ENCODE peak calls at places on chromosomes 11 and 22, in four cellular contexts. One of them, this sample, is unnamed.

GRCh38 chr11:103055174-103055890 is 36.6 kb downstream of the DCUN1D5 start:
- DNase-seq in heart left ventricle: no peak
- DNase-seq in esophagus squamous epithelium: no peak
- DNase-seq in breast epithelium: no peak
- DNase-seq in this sample: no peak

GRCh38 chr11:131811380-131811779 is 441.0 kb downstream of the NTM start:
- DNase-seq in heart left ventricle: no peak
- DNase-seq in esophagus squamous epithelium: no peak
- DNase-seq in breast epithelium: no peak
- DNase-seq in this sample: no peak

GRCh38 chr11:75667268-75667830 is 1.5 kb downstream of the MAP6 start:
- DNase-seq in heart left ventricle: peak; percentile 33
- DNase-seq in esophagus squamous epithelium: no peak
- DNase-seq in breast epithelium: no peak
- DNase-seq in this sample: peak; percentile 40

GRCh38 chr11:6315811-6316425 is 4.4 kb downstream of the CAVIN3 start:
- DNase-seq in heart left ventricle: peak; percentile 56
- DNase-seq in breast epithelium: peak; percentile 54
- DNase-seq in esophagus squamous epithelium: no peak
- DNase-seq in this sample: peak; percentile 66

GRCh38 chr11:69207165-69207889 is 51.6 kb downstream of the SMIM38 start:
- DNase-seq in esophagus squamous epithelium: no peak
- DNase-seq in heart left ventricle: no peak
- DNase-seq in breast epithelium: peak; percentile 33
- DNase-seq in this sample: peak; percentile 85

GRCh38 chr11:17611049-17611448 is 64.0 kb downstream of the OTOG start:
- DNase-seq in breast epithelium: no peak
- DNase-seq in heart left ventricle: no peak
- DNase-seq in esophagus squamous epithelium: no peak
- DNase-seq in this sample: peak; percentile 50

GRCh38 chr11:94876645-94877445 is 96.5 kb downstream of the CWC15 start:
- DNase-seq in breast epithelium: no peak
- DNase-seq in esophagus squamous epithelium: no peak
- DNase-seq in heart left ventricle: peak; percentile 78
- DNase-seq in this sample: no peak

GRCh38 chr22:45537734-45538181 is 35.1 kb downstream of the FBLN1 start:
- DNase-seq in breast epithelium: peak; percentile 80
- DNase-seq in heart left ventricle: no peak
- DNase-seq in esophagus squamous epithelium: no peak
- DNase-seq in this sample: no peak

GRCh38 chr11:34149786-34150185 is 44.4 kb downstream of the NAT10 start:
- DNase-seq in heart left ventricle: no peak
- DNase-seq in breast epithelium: no peak
- DNase-seq in esophagus squamous epithelium: no peak
- DNase-seq in this sample: no peak

GRCh38 chr11:116225236-116225635 is 547.6 kb downstream of the BUD13 start:
- DNase-seq in breast epithelium: no peak
- DNase-seq in esophagus squamous epithelium: no peak
- DNase-seq in heart left ventricle: no peak
- DNase-seq in this sample: no peak

GRCh38 chr22:48258108-48258705 is 1495.8 kb downstream of the TBC1D22A start:
- DNase-seq in heart left ventricle: no peak
- DNase-seq in breast epithelium: no peak
- DNase-seq in esophagus squamous epithelium: no peak
- DNase-seq in this sample: no peak

GRCh38 chr11:65433657-65434056 is 11.1 kb downstream of the NEAT1 start:
- DNase-seq in esophagus squamous epithelium: no peak
- DNase-seq in breast epithelium: no peak
- DNase-seq in heart left ventricle: peak; percentile 5
- DNase-seq in this sample: no peak

GRCh38 chr11:85310479-85310878 is 316.7 kb downstream of the DLG2 start:
- DNase-seq in heart left ventricle: no peak
- DNase-seq in esophagus squamous epithelium: no peak
- DNase-seq in breast epithelium: no peak
- DNase-seq in this sample: no peak

GRCh38 chr11:57574061-57574460 is 6.6 kb upstream of the UBE2L6 start:
- DNase-seq in esophagus squamous epithelium: no peak
- DNase-seq in breast epithelium: no peak
- DNase-seq in heart left ventricle: no peak
- DNase-seq in this sample: no peak

GRCh38 chr11:123063396-123064267 is 1.7 kb upstream of the HSPA8 start:
- DNase-seq in breast epithelium: no peak
- DNase-seq in heart left ventricle: peak; percentile 37
- DNase-seq in esophagus squamous epithelium: no peak
- DNase-seq in this sample: no peak

GRCh38 chr11:116882386-116882785 is 45.0 kb upstream of the APOA1 start:
- DNase-seq in esophagus squamous epithelium: no peak
- DNase-seq in breast epithelium: no peak
- DNase-seq in heart left ventricle: no peak
- DNase-seq in this sample: no peak

GRCh38 chr11:75450826-75451783 is 18.1 kb upstream of the KLHL35 start:
- DNase-seq in heart left ventricle: no peak
- DNase-seq in breast epithelium: no peak
- DNase-seq in esophagus squamous epithelium: no peak
- DNase-seq in this sample: no peak

GRCh38 chr11:123195182-123196059 is at the start of gene CLMP:
- DNase-seq in heart left ventricle: peak; percentile 49
- DNase-seq in breast epithelium: peak; percentile 61
- DNase-seq in esophagus squamous epithelium: no peak
- DNase-seq in this sample: peak; percentile 81

GRCh38 chr11:66745356-66746235 is 16.6 kb upstream of the SPTBN2 start:
- DNase-seq in breast epithelium: no peak
- DNase-seq in esophagus squamous epithelium: no peak
- DNase-seq in heart left ventricle: no peak
- DNase-seq in this sample: peak; percentile 86

GRCh38 chr22:26416670-26417270 is 12.3 kb upstream of the ASPHD2 start:
- DNase-seq in heart left ventricle: no peak
- DNase-seq in breast epithelium: no peak
- DNase-seq in esophagus squamous epithelium: no peak
- DNase-seq in this sample: no peak

GRCh38 chr11:121687961-121688566 is 235.3 kb upstream of the SORL1-AS1 start:
- DNase-seq in heart left ventricle: no peak
- DNase-seq in breast epithelium: no peak
- DNase-seq in esophagus squamous epithelium: no peak
- DNase-seq in this sample: no peak

GRCh38 chr22:22397292-22397870 is 111.2 kb downstream of the ZNF280B start:
- DNase-seq in esophagus squamous epithelium: no peak
- DNase-seq in heart left ventricle: no peak
- DNase-seq in breast epithelium: peak; percentile 69
- DNase-seq in this sample: no peak

GRCh38 chr22:43136255-43136654 is 6.9 kb downstream of the MCAT start:
- DNase-seq in breast epithelium: no peak
- DNase-seq in esophagus squamous epithelium: no peak
- DNase-seq in heart left ventricle: no peak
- DNase-seq in this sample: peak; percentile 36

GRCh38 chr11:95585071-95585751 is 204.4 kb downstream of the FAM76B start:
- DNase-seq in esophagus squamous epithelium: no peak
- DNase-seq in breast epithelium: no peak
- DNase-seq in heart left ventricle: no peak
- DNase-seq in this sample: no peak

GRCh38 chr11:45847908-45848316 is 637 bp downstream of the CRY2 start:
- DNase-seq in heart left ventricle: peak; percentile 63
- DNase-seq in breast epithelium: no peak
- DNase-seq in esophagus squamous epithelium: no peak
- DNase-seq in this sample: peak; percentile 73

GRCh38 chr11:68816251-68816776 is 25.4 kb downstream of the CPT1A start:
- DNase-seq in esophagus squamous epithelium: no peak
- DNase-seq in heart left ventricle: no peak
- DNase-seq in breast epithelium: no peak
- DNase-seq in this sample: no peak

GRCh38 chr11:8067567-8067928 is 13.5 kb upstream of the TUB start:
- DNase-seq in heart left ventricle: no peak
- DNase-seq in breast epithelium: no peak
- DNase-seq in esophagus squamous epithelium: no peak
- DNase-seq in this sample: no peak

GRCh38 chr11:76765863-76766350 is 17.2 kb upstream of the TSKU start:
- DNase-seq in esophagus squamous epithelium: no peak
- DNase-seq in breast epithelium: no peak
- DNase-seq in heart left ventricle: no peak
- DNase-seq in this sample: no peak

GRCh38 chr22:37601540-37602442 is 6.8 kb upstream of the GGA1 start:
- DNase-seq in esophagus squamous epithelium: no peak
- DNase-seq in breast epithelium: peak; percentile 67
- DNase-seq in heart left ventricle: no peak
- DNase-seq in this sample: peak; percentile 85

GRCh38 chr11:14253878-14254277 is 105.1 kb downstream of the RRAS2 start:
- DNase-seq in esophagus squamous epithelium: no peak
- DNase-seq in heart left ventricle: no peak
- DNase-seq in breast epithelium: no peak
- DNase-seq in this sample: no peak

GRCh38 chr11:128181984-128182383 is 405.4 kb downstream of the ETS1 start:
- DNase-seq in heart left ventricle: no peak
- DNase-seq in breast epithelium: no peak
- DNase-seq in esophagus squamous epithelium: no peak
- DNase-seq in this sample: no peak

GRCh38 chr11:7004482-7004881 is 15.7 kb downstream of the ZNF214 start:
- DNase-seq in breast epithelium: no peak
- DNase-seq in esophagus squamous epithelium: no peak
- DNase-seq in heart left ventricle: no peak
- DNase-seq in this sample: no peak

GRCh38 chr22:31138126-31138525 is 2.2 kb downstream of the PLA2G3 start:
- DNase-seq in esophagus squamous epithelium: no peak
- DNase-seq in heart left ventricle: no peak
- DNase-seq in breast epithelium: no peak
- DNase-seq in this sample: no peak

GRCh38 chr11:65539401-65540289 is 14.8 kb downstream of the SCYL1 start:
- DNase-seq in esophagus squamous epithelium: no peak
- DNase-seq in heart left ventricle: no peak
- DNase-seq in breast epithelium: peak; percentile 83
- DNase-seq in this sample: peak; percentile 93

GRCh38 chr11:15195454-15196200 is 80.9 kb downstream of the INSC start:
- DNase-seq in breast epithelium: no peak
- DNase-seq in heart left ventricle: no peak
- DNase-seq in esophagus squamous epithelium: no peak
- DNase-seq in this sample: no peak

GRCh38 chr11:47426062-47426956 is at the start of gene PSMC3:
- DNase-seq in heart left ventricle: peak; percentile 99
- DNase-seq in breast epithelium: peak; percentile 99
- DNase-seq in esophagus squamous epithelium: peak; percentile 85
- DNase-seq in this sample: peak; percentile 98
- TF ChIP-seq POLR2A in heart left ventricle: no peak
- TF ChIP-seq POLR2A in breast epithelium: peak; percentile 74
- TF ChIP-seq POLR2A in esophagus squamous epithelium: no peak
- TF ChIP-seq POLR2A in this sample: peak; percentile 73

GRCh38 chr11:83166193-83166866 is 9.4 kb downstream of the PCF11 start:
- DNase-seq in esophagus squamous epithelium: no peak
- DNase-seq in breast epithelium: no peak
- DNase-seq in heart left ventricle: no peak
- DNase-seq in this sample: no peak

GRCh38 chr11:83172551-83172950 is 15.6 kb downstream of the PCF11 start:
- DNase-seq in heart left ventricle: no peak
- DNase-seq in esophagus squamous epithelium: no peak
- DNase-seq in breast epithelium: no peak
- DNase-seq in this sample: no peak

GRCh38 chr11:83174008-83174407 is 17.1 kb downstream of the PCF11 start:
- DNase-seq in heart left ventricle: no peak
- DNase-seq in breast epithelium: no peak
- DNase-seq in esophagus squamous epithelium: no peak
- DNase-seq in this sample: no peak

DNA sequence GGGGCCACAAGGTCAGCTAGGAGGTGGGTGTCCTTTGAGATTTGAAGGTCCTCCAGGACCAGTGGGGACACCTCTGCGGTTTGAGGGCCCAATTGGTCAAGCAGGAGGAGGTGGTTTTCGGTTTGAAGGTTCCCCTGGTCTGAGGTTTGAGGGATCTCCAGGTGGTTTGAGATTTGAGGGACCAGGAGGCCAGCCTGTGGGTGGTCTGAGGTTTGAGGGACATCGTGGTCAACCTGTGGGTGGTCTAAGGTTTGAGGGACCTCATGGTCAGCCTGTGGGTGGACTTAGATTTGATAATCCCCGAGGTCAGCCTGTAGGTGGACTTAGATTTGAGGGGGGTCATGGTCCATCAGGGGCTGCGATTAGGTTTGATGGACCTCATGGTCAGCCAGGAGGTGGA is 11.8 kb downstream of the PCF11 start:
- DNase-seq in esophagus squamous epithelium: no peak
- DNase-seq in heart left ventricle: no peak
- DNase-seq in breast epithelium: no peak
- DNase-seq in this sample: no peak
- H3K36me3 ChIP-seq in esophagus squamous epithelium: peaks cover 32% of the 10 kb centered on the region
- H3K36me3 ChIP-seq in heart left ventricle: peaks cover 99% of the 10 kb centered on the region
- H3K36me3 ChIP-seq in breast epithelium: no peaks in the 10 kb centered on the region
- H3K36me3 ChIP-seq in this sample: peaks cover 46% of the 10 kb centered on the region

GRCh38 chr22:24146791-24147353 is 34.4 kb upstream of the SUSD2 start:
- DNase-seq in breast epithelium: no peak
- DNase-seq in heart left ventricle: peak; percentile 51
- DNase-seq in esophagus squamous epithelium: no peak
- DNase-seq in this sample: no peak
- H3K27ac ChIP-seq in breast epithelium: peak overlapping the region; percentile 89
- H3K27ac ChIP-seq in heart left ventricle: peak overlapping the region; percentile 94
- H3K27ac ChIP-seq in esophagus squamous epithelium: peak overlapping the region; percentile 34
- H3K27ac ChIP-seq in this sample: peak overlapping the region; percentile 77

GRCh38 chr11:763549-764321 is 13.6 kb downstream of the GATD1 start:
- DNase-seq in esophagus squamous epithelium: no peak
- DNase-seq in breast epithelium: no peak
- DNase-seq in heart left ventricle: peak; percentile 17
- DNase-seq in this sample: no peak

GRCh38 chr11:764322-765024 is 12.8 kb downstream of the GATD1 start:
- DNase-seq in heart left ventricle: no peak
- DNase-seq in esophagus squamous epithelium: no peak
- DNase-seq in breast epithelium: no peak
- DNase-seq in this sample: no peak

GRCh38 chr11:763073-763463 is 14.2 kb downstream of the GATD1 start:
- DNase-seq in breast epithelium: peak; percentile 68
- DNase-seq in heart left ventricle: no peak
- DNase-seq in esophagus squamous epithelium: no peak
- DNase-seq in this sample: peak; percentile 56

GRCh38 chr11:761526-762108 is 14.4 kb downstream of the TALDO1 start:
- DNase-seq in breast epithelium: no peak
- DNase-seq in heart left ventricle: no peak
- DNase-seq in esophagus squamous epithelium: no peak
- DNase-seq in this sample: no peak

GRCh38 chr11:762421-763072 is 14.7 kb downstream of the GATD1 start:
- DNase-seq in breast epithelium: no peak
- DNase-seq in heart left ventricle: peak; percentile 17
- DNase-seq in esophagus squamous epithelium: no peak
- DNase-seq in this sample: no peak
- TF ChIP-seq POLR2A in breast epithelium: no peak
- TF ChIP-seq POLR2A in heart left ventricle: no peak
- TF ChIP-seq POLR2A in esophagus squamous epithelium: no peak
- TF ChIP-seq POLR2A in this sample: no peak